ENCODE peak calls at places on chromosomes 12 and 14, in seven cellular contexts. W is endothelial cell of umbilical vein; Y is CD8-positive, alpha-beta T cell; M is fibroblast of lung; L is M059J; S is mammary epithelial cell; K is psoas muscle. Q is an unnamed sample.
A peak's percentile ranks its signal among the peaks of the same experiment; 100 is the strongest.

GRCh38 chr12:50024804-50025186 is 499 bp downstream of the RACGAP1 start:
- DNase-seq in W (peak; percentile 23), Y (no peak), M (no peak), L (peak; percentile 34), S (peak; percentile 21), K (no peak), Q (no peak)

GRCh38 chr14:36553650-36554260 is 28.7 kb downstream of the NKX2-8 start:
- DNase-seq in W (peak; percentile 49), Y (no peak), M (peak; percentile 60), L (peak; percentile 42), S (peak; percentile 17), K (no peak), Q (no peak)

GRCh38 chr14:101199028-101199770 is 295.7 kb upstream of the RTL1 start:
- DNase-seq in W (no peak), Y (no peak), M (no peak), L (no peak), S (no peak), K (peak; percentile 19), Q (no peak)

GRCh38 chr14:31204593-31205534 is 2.7 kb downstream of the HECTD1 start:
- DNase-seq in W (no peak), Y (no peak), M (peak; percentile 20), L (no peak), S (no peak), K (no peak), Q (no peak)

GRCh38 chr12:46553911-46554310 is 181.3 kb upstream of the SLC38A2 start:
- DNase-seq in W (no peak), Y (no peak), M (peak; percentile 41), L (peak; percentile 34), S (peak; percentile 20), K (no peak), Q (no peak)

GRCh38 chr12:126384029-126384564 is 1318.9 kb downstream of the AACS start:
- DNase-seq in W (no peak), Y (no peak), M (no peak), L (no peak), S (no peak), K (no peak), Q (no peak)

GRCh38 chr12:93090768-93091172 is 161.7 kb upstream of the EEA1 start:
- DNase-seq in W (peak; percentile 76), Y (no peak), M (peak; percentile 77), L (peak; percentile 85), S (peak; percentile 82), K (no peak), Q (no peak)

GRCh38 chr12:71415336-71416231 is 24.0 kb upstream of the LGR5 start:
- DNase-seq in W (peak; percentile 49), Y (no peak), M (peak; percentile 63), L (peak; percentile 56), S (peak; percentile 34), K (no peak), Q (no peak)

GRCh38 chr12:54463034-54463433 is 10.4 kb downstream of the GTSF1 start:
- DNase-seq in W (no peak), Y (no peak), M (peak; percentile 68), L (peak; percentile 38), S (peak; percentile 71), K (peak; percentile 76), Q (peak; percentile 83)

GRCh38 chr14:72636871-72637270 is 257.0 kb downstream of the DPF3 start:
- DNase-seq in W (no peak), Y (no peak), M (no peak), L (peak; percentile 49), S (no peak), K (no peak), Q (no peak)

GRCh38 chr14:100955201-100955600 is 51.7 kb upstream of the RTL1 start:
- DNase-seq in W (peak; percentile 50), Y (no peak), M (peak; percentile 36), L (peak; percentile 76), S (peak; percentile 49), K (no peak), Q (no peak)

GRCh38 chr14:75249251-75249957 is 29.2 kb upstream of the FOS start:
- DNase-seq in W (no peak), Y (peak; percentile 94), M (no peak), L (peak; percentile 15), S (no peak), K (peak; percentile 68), Q (peak; percentile 50)

GRCh38 chr14:54493293-54493692 is 4.5 kb upstream of the GMFB start:
- DNase-seq in W (no peak), Y (peak; percentile 26), M (no peak), L (no peak), S (no peak), K (no peak), Q (no peak)

GRCh38 chr14:73269729-73270651 is 32.7 kb downstream of the PAPLN start:
- DNase-seq in W (peak; percentile 61), Y (no peak), M (peak; percentile 34), L (peak; percentile 43), S (no peak), K (peak; percentile 75), Q (no peak)

GRCh38 chr12:52204095-52204930 is 12.5 kb upstream of the KRT80 start:
- DNase-seq in W (no peak), Y (no peak), M (peak; percentile 60), L (no peak), S (peak; percentile 59), K (no peak), Q (peak; percentile 55)

GRCh38 chr14:33884916-33885315 is 66.0 kb downstream of the EGLN3 start:
- DNase-seq in W (no peak), Y (no peak), M (no peak), L (no peak), S (no peak), K (no peak), Q (no peak)

Q was measured in tibial artery.